ENCODE peak calls at places on chromosomes 7 and 10, in six cellular contexts. One of them, this sample, is unnamed.
A peak's percentile ranks its signal among the peaks of the same experiment; 100 is the strongest.

GRCh38 chr10:8404721-8405120 is 350.2 kb downstream of the GATA3 start:
- DNase-seq in endothelial cell of umbilical vein: no peak
- DNase-seq in spleen: no peak
- DNase-seq in prostate gland: no peak
- DNase-seq in H1: no peak
- DNase-seq in tibial nerve: no peak
- DNase-seq in this sample: no peak

GRCh38 chr7:11749629-11750028 is 82.4 kb downstream of the THSD7A start:
- DNase-seq in endothelial cell of umbilical vein: no peak
- DNase-seq in spleen: no peak
- DNase-seq in tibial nerve: no peak
- DNase-seq in H1: no peak
- DNase-seq in prostate gland: no peak
- DNase-seq in this sample: no peak

GRCh38 chr7:99032928-99033327 is 111.0 kb downstream of the SMURF1 start:
- DNase-seq in prostate gland: no peak
- DNase-seq in H1: no peak
- DNase-seq in tibial nerve: no peak
- DNase-seq in spleen: no peak
- DNase-seq in endothelial cell of umbilical vein: no peak
- DNase-seq in this sample: no peak

GRCh38 chr10:117541405-117541908 is 1.1 kb upstream of the EMX2 start:
- DNase-seq in endothelial cell of umbilical vein: no peak
- DNase-seq in H1: no peak
- DNase-seq in tibial nerve: no peak
- DNase-seq in prostate gland: no peak
- DNase-seq in spleen: no peak
- DNase-seq in this sample: no peak

GRCh38 chr7:30445770-30446169 is 32.8 kb downstream of the NOD1 start:
- DNase-seq in prostate gland: peak; percentile 39
- DNase-seq in spleen: peak; percentile 95
- DNase-seq in tibial nerve: peak; percentile 69
- DNase-seq in endothelial cell of umbilical vein: no peak
- DNase-seq in H1: no peak
- DNase-seq in this sample: peak; percentile 49

GRCh38 chr7:76216683-76217082 is 15.0 kb downstream of the SRRM3 start:
- DNase-seq in spleen: no peak
- DNase-seq in H1: no peak
- DNase-seq in prostate gland: no peak
- DNase-seq in tibial nerve: no peak
- DNase-seq in endothelial cell of umbilical vein: no peak
- DNase-seq in this sample: no peak

GRCh38 chr7:21300692-21301091 is 127.2 kb upstream of the SP4 start:
- DNase-seq in H1: no peak
- DNase-seq in spleen: no peak
- DNase-seq in endothelial cell of umbilical vein: no peak
- DNase-seq in tibial nerve: no peak
- DNase-seq in prostate gland: no peak
- DNase-seq in this sample: no peak

GRCh38 chr10:89503633-89504345 is 31.6 kb downstream of the SLC16A12 start:
- DNase-seq in prostate gland: no peak
- DNase-seq in tibial nerve: no peak
- DNase-seq in spleen: no peak
- DNase-seq in H1: no peak
- DNase-seq in endothelial cell of umbilical vein: no peak
- DNase-seq in this sample: no peak

GRCh38 chr10:3763035-3763456 is 22.0 kb downstream of the KLF6 start:
- DNase-seq in prostate gland: no peak
- DNase-seq in tibial nerve: no peak
- DNase-seq in endothelial cell of umbilical vein: no peak
- DNase-seq in spleen: no peak
- DNase-seq in H1: no peak
- DNase-seq in this sample: no peak

GRCh38 chr10:60384708-60385398 is 4.8 kb downstream of the ANK3 start:
- DNase-seq in endothelial cell of umbilical vein: peak; percentile 77
- DNase-seq in tibial nerve: no peak
- DNase-seq in spleen: no peak
- DNase-seq in prostate gland: no peak
- DNase-seq in H1: no peak
- DNase-seq in this sample: no peak

GRCh38 chr7:93092757-93093370 is 24.9 kb downstream of the SAMD9 start:
- DNase-seq in H1: no peak
- DNase-seq in endothelial cell of umbilical vein: peak; percentile 56
- DNase-seq in spleen: no peak
- DNase-seq in prostate gland: no peak
- DNase-seq in tibial nerve: no peak
- DNase-seq in this sample: no peak

GRCh38 chr10:12656518-12657142 is 307.3 kb downstream of the CAMK1D start:
- DNase-seq in prostate gland: peak; percentile 29
- DNase-seq in tibial nerve: no peak
- DNase-seq in spleen: no peak
- DNase-seq in H1: no peak
- DNase-seq in endothelial cell of umbilical vein: peak; percentile 58
- DNase-seq in this sample: no peak

GRCh38 chr7:12620371-12620770 is 49.9 kb downstream of the SCIN start:
- DNase-seq in H1: no peak
- DNase-seq in tibial nerve: no peak
- DNase-seq in endothelial cell of umbilical vein: peak; percentile 87
- DNase-seq in prostate gland: no peak
- DNase-seq in spleen: no peak
- DNase-seq in this sample: no peak

GRCh38 chr10:70736470-70736982 is 48.7 kb downstream of the TBATA start:
- DNase-seq in spleen: no peak
- DNase-seq in endothelial cell of umbilical vein: no peak
- DNase-seq in prostate gland: no peak
- DNase-seq in H1: no peak
- DNase-seq in tibial nerve: no peak
- DNase-seq in this sample: no peak

GRCh38 chr7:112985377-112985987 is 101.1 kb downstream of the GPR85 start:
- DNase-seq in endothelial cell of umbilical vein: no peak
- DNase-seq in tibial nerve: no peak
- DNase-seq in prostate gland: no peak
- DNase-seq in spleen: no peak
- DNase-seq in H1: no peak
- DNase-seq in this sample: no peak

GRCh38 chr7:135934651-135935050 is 42.5 kb downstream of the MTPN start:
- DNase-seq in endothelial cell of umbilical vein: no peak
- DNase-seq in spleen: no peak
- DNase-seq in H1: no peak
- DNase-seq in prostate gland: no peak
- DNase-seq in tibial nerve: no peak
- DNase-seq in this sample: no peak

GRCh38 chr10:11653758-11654471 is 42.5 kb upstream of the USP6NL start:
- DNase-seq in H1: no peak
- DNase-seq in endothelial cell of umbilical vein: no peak
- DNase-seq in spleen: no peak
- DNase-seq in prostate gland: no peak
- DNase-seq in tibial nerve: no peak
- DNase-seq in this sample: no peak

GRCh38 chr10:128125416-128125943 is 743 bp downstream of the MKI67 start:
- DNase-seq in spleen: peak; percentile 78
- DNase-seq in prostate gland: no peak
- DNase-seq in tibial nerve: no peak
- DNase-seq in H1: no peak
- DNase-seq in endothelial cell of umbilical vein: peak; percentile 12
- DNase-seq in this sample: no peak

GRCh38 chr7:157807510-157807909 is 470.7 kb downstream of the DNAJB6 start:
- DNase-seq in H1: no peak
- DNase-seq in tibial nerve: no peak
- DNase-seq in spleen: no peak
- DNase-seq in prostate gland: no peak
- DNase-seq in endothelial cell of umbilical vein: no peak
- DNase-seq in this sample: no peak

GRCh38 chr10:125708971-125709503 is 10.5 kb upstream of the EDRF1 start:
- DNase-seq in tibial nerve: no peak
- DNase-seq in H1: no peak
- DNase-seq in spleen: no peak
- DNase-seq in endothelial cell of umbilical vein: no peak
- DNase-seq in prostate gland: no peak
- DNase-seq in this sample: no peak

GRCh38 chr10:79559726-79560125 is 481 bp downstream of the SFTPA2 start:
- DNase-seq in spleen: no peak
- DNase-seq in prostate gland: no peak
- DNase-seq in tibial nerve: no peak
- DNase-seq in H1: no peak
- DNase-seq in endothelial cell of umbilical vein: no peak
- DNase-seq in this sample: no peak

GRCh38 chr10:123398180-123398591 is 244.0 kb downstream of the BUB3 start:
- DNase-seq in prostate gland: no peak
- DNase-seq in spleen: no peak
- DNase-seq in H1: no peak
- DNase-seq in tibial nerve: no peak
- DNase-seq in endothelial cell of umbilical vein: no peak
- DNase-seq in this sample: no peak
- TF ChIP-seq POLR2A in prostate gland: no peak
- TF ChIP-seq POLR2A in spleen: no peak
- TF ChIP-seq POLR2A in H1: no peak
- TF ChIP-seq POLR2A in tibial nerve: no peak
- TF ChIP-seq POLR2A in endothelial cell of umbilical vein: no peak
- TF ChIP-seq POLR2A in this sample: no peak

DNA sequence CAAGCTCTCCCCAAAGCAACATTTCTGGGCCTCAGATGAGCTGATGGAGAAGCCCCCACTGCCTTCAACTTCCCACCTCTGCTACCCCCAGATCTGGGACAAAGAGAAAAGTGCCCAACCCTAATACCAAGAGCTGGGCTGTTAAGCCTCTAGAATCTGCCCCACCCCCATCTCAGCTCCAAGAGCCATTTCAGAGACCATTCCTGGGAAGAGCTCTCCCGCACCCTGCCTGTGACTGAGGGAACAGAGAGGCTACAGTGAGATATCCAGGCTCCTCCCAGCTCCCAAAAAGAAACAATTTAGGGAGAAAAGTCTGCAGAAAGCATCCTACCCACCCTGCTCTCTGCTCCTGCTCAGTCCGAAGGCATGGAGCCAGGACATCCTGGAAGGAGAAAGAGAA is 2.5 kb upstream of the KCNH2 start:
- DNase-seq in spleen: no peak
- DNase-seq in tibial nerve: no peak
- DNase-seq in endothelial cell of umbilical vein: no peak
- DNase-seq in H1: no peak
- DNase-seq in prostate gland: no peak
- DNase-seq in this sample: no peak
- H3K27me3 ChIP-seq in spleen: peaks cover 31% of the 10 kb centered on the region
- H3K27me3 ChIP-seq in tibial nerve: peaks cover 43% of the 10 kb centered on the region
- H3K27me3 ChIP-seq in endothelial cell of umbilical vein: peaks cover 53% of the 10 kb centered on the region
- H3K27me3 ChIP-seq in H1: peaks cover 31% of the 10 kb centered on the region
- H3K27me3 ChIP-seq in prostate gland: peaks cover 2% of the 10 kb centered on the region
- H3K27me3 ChIP-seq in this sample: no peaks in the 10 kb centered on the region

GRCh38 chr10:103696411-103697145 is 158.8 kb downstream of the SH3PXD2A start:
- DNase-seq in H1: peak; percentile 73
- DNase-seq in prostate gland: no peak
- DNase-seq in endothelial cell of umbilical vein: peak; percentile 83
- DNase-seq in tibial nerve: no peak
- DNase-seq in spleen: peak; percentile 81
- DNase-seq in this sample: no peak
- TF ChIP-seq POLR2A in H1: no peak
- TF ChIP-seq POLR2A in prostate gland: no peak
- TF ChIP-seq POLR2A in endothelial cell of umbilical vein: no peak
- TF ChIP-seq POLR2A in tibial nerve: no peak
- TF ChIP-seq POLR2A in spleen: no peak
- TF ChIP-seq POLR2A in this sample: no peak

GRCh38 chr10:99560277-99561126 is 27.8 kb downstream of the NKX2-3 start:
- DNase-seq in H1: peak; percentile 83
- DNase-seq in spleen: peak; percentile 38
- DNase-seq in endothelial cell of umbilical vein: peak; percentile 41
- DNase-seq in prostate gland: peak; percentile 36
- DNase-seq in tibial nerve: peak; percentile 33
- DNase-seq in this sample: no peak
- H3K27me3 ChIP-seq in H1: peaks cover under 1% of the 10 kb centered on the region
- H3K27me3 ChIP-seq in spleen: no peaks in the 10 kb centered on the region
- H3K27me3 ChIP-seq in endothelial cell of umbilical vein: peaks cover 19% of the 10 kb centered on the region
- H3K27me3 ChIP-seq in prostate gland: no peaks in the 10 kb centered on the region
- H3K27me3 ChIP-seq in tibial nerve: peaks cover 18% of the 10 kb centered on the region
- H3K27me3 ChIP-seq in this sample: no peaks in the 10 kb centered on the region

GRCh38 chr10:95693668-95694534 is at the start of gene TCTN3:
- DNase-seq in endothelial cell of umbilical vein: peak; percentile 100
- DNase-seq in prostate gland: peak; percentile 98
- DNase-seq in tibial nerve: peak; percentile 96
- DNase-seq in H1: peak; percentile 95
- DNase-seq in spleen: peak; percentile 99
- DNase-seq in this sample: peak; percentile 93
- TF ChIP-seq POLR2A in endothelial cell of umbilical vein: peak; percentile 67
- TF ChIP-seq POLR2A in prostate gland: peak; percentile 67
- TF ChIP-seq POLR2A in tibial nerve: peak; percentile 88
- TF ChIP-seq POLR2A in H1: peak; percentile 64
- TF ChIP-seq POLR2A in spleen: no peak
- TF ChIP-seq POLR2A in this sample: no peak

GRCh38 chr10:42898037-42898960 is 115.7 kb downstream of the BMS1 start:
- DNase-seq in prostate gland: no peak
- DNase-seq in spleen: no peak
- DNase-seq in tibial nerve: no peak
- DNase-seq in H1: no peak
- DNase-seq in endothelial cell of umbilical vein: no peak
- DNase-seq in this sample: no peak
- H3K27me3 ChIP-seq in prostate gland: peaks cover 9% of the 10 kb centered on the region
- H3K27me3 ChIP-seq in spleen: peaks cover 10% of the 10 kb centered on the region
- H3K27me3 ChIP-seq in tibial nerve: peaks cover 19% of the 10 kb centered on the region
- H3K27me3 ChIP-seq in H1: no peaks in the 10 kb centered on the region
- H3K27me3 ChIP-seq in endothelial cell of umbilical vein: peaks cover 9% of the 10 kb centered on the region
- H3K27me3 ChIP-seq in this sample: no peaks in the 10 kb centered on the region

GRCh38 chr7:16562456-16563220 is 36.0 kb downstream of the LRRC72 start:
- DNase-seq in endothelial cell of umbilical vein: no peak
- DNase-seq in tibial nerve: no peak
- DNase-seq in H1: no peak
- DNase-seq in spleen: no peak
- DNase-seq in prostate gland: no peak
- DNase-seq in this sample: no peak

GRCh38 chr7:16564909-16565426 is 38.3 kb downstream of the LRRC72 start:
- DNase-seq in H1: no peak
- DNase-seq in tibial nerve: no peak
- DNase-seq in prostate gland: no peak
- DNase-seq in spleen: no peak
- DNase-seq in endothelial cell of umbilical vein: peak; percentile 64
- DNase-seq in this sample: no peak

GRCh38 chr7:16561943-16562342 is 35.3 kb downstream of the LRRC72 start:
- DNase-seq in prostate gland: no peak
- DNase-seq in spleen: no peak
- DNase-seq in endothelial cell of umbilical vein: no peak
- DNase-seq in tibial nerve: no peak
- DNase-seq in H1: no peak
- DNase-seq in this sample: no peak

GRCh38 chr7:16563281-16564022 is 36.8 kb downstream of the LRRC72 start:
- DNase-seq in endothelial cell of umbilical vein: peak; percentile 41
- DNase-seq in prostate gland: no peak
- DNase-seq in H1: no peak
- DNase-seq in spleen: no peak
- DNase-seq in tibial nerve: no peak
- DNase-seq in this sample: no peak

DNA sequence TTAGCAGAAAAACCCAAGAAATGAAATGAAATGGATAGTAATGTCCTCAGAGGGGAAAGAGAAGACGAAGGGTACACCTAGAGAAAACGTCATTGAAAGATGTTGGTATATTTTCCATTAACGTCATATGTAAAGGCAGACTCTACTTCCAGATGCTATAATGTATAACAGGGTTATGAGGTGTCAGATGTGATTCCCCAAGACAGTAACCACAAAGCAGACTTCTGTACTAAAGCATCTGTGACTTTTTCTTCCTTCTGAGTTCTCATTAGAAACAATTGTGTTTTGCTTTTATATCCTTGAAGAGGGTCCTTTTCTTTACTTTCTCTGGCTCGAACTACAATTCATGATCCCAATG is 37.4 kb downstream of the LRRC72 start:
- DNase-seq in endothelial cell of umbilical vein: no peak
- DNase-seq in spleen: no peak
- DNase-seq in H1: no peak
- DNase-seq in prostate gland: no peak
- DNase-seq in tibial nerve: no peak
- DNase-seq in this sample: no peak
- TF ChIP-seq POLR2A in endothelial cell of umbilical vein: no peak
- TF ChIP-seq POLR2A in spleen: no peak
- TF ChIP-seq POLR2A in H1: no peak
- TF ChIP-seq POLR2A in prostate gland: no peak
- TF ChIP-seq POLR2A in tibial nerve: no peak
- TF ChIP-seq POLR2A in this sample: no peak